ENCODE peak calls at places on chromosomes 13 and 19, in six cellular contexts. P, J, R, L, K and D are unnamed samples.

GRCh38 chr13:58994778-58995177 is 1169.0 kb downstream of the DIAPH3 start:
- DNase-seq in P (no peak), J (no peak), R (no peak), L (no peak), K (no peak), D (no peak)

GRCh38 chr19:55062735-55063491 is at the start of gene RDH13:
- DNase-seq in P (peak), J (peak), R (peak), L (peak), K (peak), D (peak)

GRCh38 chr19:39434123-39435076 is 1.3 kb downstream of the RPS16 start:
- DNase-seq in P (no peak), J (no peak), R (no peak), L (no peak), K (no peak), D (no peak)

GRCh38 chr19:4139614-4140236 is 13.7 kb upstream of the CREB3L3 start:
- DNase-seq in P (peak), J (no peak), R (peak), L (peak), K (peak), D (peak)

GRCh38 chr19:35344511-35345031 is 3.1 kb upstream of the FFAR1 start:
- DNase-seq in P (no peak), J (no peak), R (no peak), L (peak), K (no peak), D (no peak)

GRCh38 chr19:1253514-1254080 is 5.2 kb downstream of the MIDN start:
- DNase-seq in P (no peak), J (no peak), R (no peak), L (no peak), K (no peak), D (no peak)

GRCh38 chr19:30562981-30563380 is 190.8 kb downstream of the ZNF536 start:
- DNase-seq in P (no peak), J (no peak), R (no peak), L (peak), K (no peak), D (no peak)

GRCh38 chr19:35645680-35646511 is 2.2 kb upstream of the COX6B1 start:
- DNase-seq in P (no peak), J (no peak), R (no peak), L (peak), K (no peak), D (no peak)

GRCh38 chr13:37049810-37050209 is 9.7 kb downstream of the SUPT20H start:
- DNase-seq in P (no peak), J (no peak), R (no peak), L (no peak), K (no peak), D (no peak)

GRCh38 chr13:67048084-67048792 is 181.9 kb downstream of the PCDH9 start:
- DNase-seq in P (no peak), J (no peak), R (no peak), L (no peak), K (peak), D (no peak)

GRCh38 chr13:20456737-20457136 is 68.9 kb downstream of the CRYL1 start:
- DNase-seq in P (no peak), J (no peak), R (no peak), L (no peak), K (no peak), D (no peak)

GRCh38 chr19:17796013-17796837 is 1.3 kb downstream of the B3GNT3 start:
- DNase-seq in P (no peak), J (no peak), R (no peak), L (no peak), K (no peak), D (no peak)

GRCh38 chr13:48500652-48501197 is 32.2 kb downstream of the RCBTB2 start:
- DNase-seq in P (no peak), J (no peak), R (no peak), L (no peak), K (no peak), D (no peak)

GRCh38 chr19:4474504-4475136 is 2.5 kb downstream of the HDGFL2 start:
- DNase-seq in P (peak), J (peak), R (no peak), L (peak), K (peak), D (no peak)

GRCh38 chr19:1156305-1156801 is 17.7 kb downstream of the SBNO2 start:
- DNase-seq in P (no peak), J (no peak), R (no peak), L (no peak), K (no peak), D (no peak)

GRCh38 chr13:51542358-51542972 is 41.8 kb upstream of the WDFY2 start:
- DNase-seq in P (no peak), J (no peak), R (no peak), L (no peak), K (no peak), D (no peak)

GRCh38 chr13:46668302-46668720 is 115.3 kb downstream of the LRCH1 start:
- DNase-seq in P (peak), J (no peak), R (no peak), L (no peak), K (peak), D (no peak)

GRCh38 chr19:29715695-29716581 is 877 bp upstream of the C19orf12 start:
- DNase-seq in P (peak), J (no peak), R (no peak), L (no peak), K (no peak), D (no peak)

GRCh38 chr13:113832204-113832603 is 31.7 kb downstream of the GAS6 start:
- DNase-seq in P (no peak), J (no peak), R (no peak), L (no peak), K (no peak), D (no peak)

GRCh38 chr19:12611361-12611699 is 610 bp downstream of the ZNF791 start:
- DNase-seq in P (peak), J (peak), R (no peak), L (peak), K (peak), D (no peak)

GRCh38 chr19:45142728-45143115 is 18.1 kb downstream of the NKPD1 start:
- DNase-seq in P (no peak), J (no peak), R (no peak), L (no peak), K (no peak), D (no peak)

GRCh38 chr13:39931505-39931904 is 276.0 kb downstream of the COG6 start:
- DNase-seq in P (no peak), J (no peak), R (no peak), L (no peak), K (no peak), D (no peak)

GRCh38 chr19:8585894-8586750 is 8.9 kb upstream of the MYO1F start:
- DNase-seq in P (no peak), J (no peak), R (peak), L (peak), K (no peak), D (no peak)

GRCh38 chr13:108003626-108004025 is 211.7 kb downstream of the LIG4 start:
- DNase-seq in P (no peak), J (no peak), R (no peak), L (no peak), K (no peak), D (no peak)

GRCh38 chr13:93029536-93029935 is 197.1 kb upstream of the GPC6 start:
- DNase-seq in P (no peak), J (no peak), R (no peak), L (no peak), K (no peak), D (no peak)

GRCh38 chr13:63012016-63012415 is 1596.4 kb upstream of the PCDH20 start:
- DNase-seq in P (no peak), J (no peak), R (no peak), L (no peak), K (no peak), D (no peak)

GRCh38 chr19:8702350-8702749 is 3.8 kb upstream of the ACTL9 start:
- DNase-seq in P (no peak), J (no peak), R (no peak), L (no peak), K (no peak), D (no peak)

GRCh38 chr19:9793051-9793591 is 24.6 kb upstream of the ZNF846 start:
- DNase-seq in P (no peak), J (no peak), R (peak), L (no peak), K (peak), D (peak)

GRCh38 chr13:95091755-95092154 is 209.5 kb downstream of the ABCC4 start:
- DNase-seq in P (no peak), J (no peak), R (no peak), L (no peak), K (no peak), D (no peak)

GRCh38 chr19:45954132-45954531 is 19.5 kb downstream of the NOVA2 start:
- DNase-seq in P (no peak), J (no peak), R (no peak), L (no peak), K (no peak), D (no peak)

GRCh38 chr19:6374711-6375410 is 872 bp downstream of the PSPN start:
- DNase-seq in P (no peak), J (no peak), R (no peak), L (no peak), K (no peak), D (no peak)

GRCh38 chr13:52686381-52686780 is 33.7 kb downstream of the SUGT1 start:
- DNase-seq in P (no peak), J (no peak), R (no peak), L (no peak), K (no peak), D (no peak)

GRCh38 chr19:3387645-3388589 is 21.5 kb downstream of the NFIC start:
- DNase-seq in P (peak), J (no peak), R (no peak), L (no peak), K (peak), D (no peak)

GRCh38 chr19:13117176-13117771 is 734 bp upstream of the TRMT1 start:
- DNase-seq in P (no peak), J (no peak), R (no peak), L (no peak), K (no peak), D (no peak)

GRCh38 chr19:48507911-48508439 is 3.7 kb downstream of the LMTK3 start:
- DNase-seq in P (no peak), J (no peak), R (no peak), L (no peak), K (no peak), D (no peak)

GRCh38 chr13:35485451-35485850 is 9.0 kb upstream of the MAB21L1 start:
- DNase-seq in P (no peak), J (no peak), R (no peak), L (no peak), K (no peak), D (no peak)